ENCODE peak calls at places on chromosomes 2 and 18, in four cellular contexts. One of them, this sample, is unnamed.

GRCh38 chr18:79595876-79596374 is 83.7 kb upstream of the CTDP1 start:
- DNase-seq in MM.1S: no peak
- DNase-seq in GM23338: no peak
- DNase-seq in HCT116: no peak
- DNase-seq in this sample: no peak

GRCh38 chr2:241753493-241753892 is 19.1 kb downstream of the D2HGDH start:
- DNase-seq in MM.1S: no peak
- DNase-seq in GM23338: no peak
- DNase-seq in HCT116: no peak
- DNase-seq in this sample: no peak

GRCh38 chr2:197174539-197175094 is 136.0 kb downstream of the ANKRD44 start:
- DNase-seq in MM.1S: no peak
- DNase-seq in GM23338: no peak
- DNase-seq in HCT116: no peak
- DNase-seq in this sample: no peak

GRCh38 chr2:45674035-45674791 is 22.7 kb downstream of the PRKCE start:
- DNase-seq in MM.1S: no peak
- DNase-seq in GM23338: no peak
- DNase-seq in HCT116: no peak
- DNase-seq in this sample: no peak

GRCh38 chr2:106193491-106193976 is 567 bp downstream of the UXS1 start:
- DNase-seq in MM.1S: peak; percentile 56
- DNase-seq in GM23338: peak; percentile 40
- DNase-seq in HCT116: no peak
- DNase-seq in this sample: no peak

GRCh38 chr2:51918113-51918512 is 886.2 kb upstream of the NRXN1 start:
- DNase-seq in MM.1S: no peak
- DNase-seq in GM23338: no peak
- DNase-seq in HCT116: no peak
- DNase-seq in this sample: no peak

GRCh38 chr2:104026726-104027125 is 827.2 kb upstream of the POU3F3 start:
- DNase-seq in MM.1S: no peak
- DNase-seq in GM23338: no peak
- DNase-seq in HCT116: no peak
- DNase-seq in this sample: no peak

GRCh38 chr2:46284812-46285211 is 12.4 kb upstream of the EPAS1 start:
- DNase-seq in MM.1S: no peak
- DNase-seq in GM23338: no peak
- DNase-seq in HCT116: no peak
- DNase-seq in this sample: no peak

GRCh38 chr2:133422946-133423345 is 145.3 kb downstream of the NCKAP5 start:
- DNase-seq in MM.1S: no peak
- DNase-seq in GM23338: no peak
- DNase-seq in HCT116: no peak
- DNase-seq in this sample: no peak

GRCh38 chr2:121479882-121480522 is 50.7 kb upstream of the RNU4ATAC start:
- DNase-seq in MM.1S: no peak
- DNase-seq in GM23338: peak; percentile 59
- DNase-seq in HCT116: no peak
- DNase-seq in this sample: no peak

GRCh38 chr18:47737198-47737830 is 193.1 kb downstream of the SMAD2 start:
- DNase-seq in MM.1S: no peak
- DNase-seq in GM23338: no peak
- DNase-seq in HCT116: no peak
- DNase-seq in this sample: no peak

GRCh38 chr2:8243748-8244147 is 438.1 kb upstream of the ID2 start:
- DNase-seq in MM.1S: no peak
- DNase-seq in GM23338: no peak
- DNase-seq in HCT116: no peak
- DNase-seq in this sample: no peak

GRCh38 chr2:20457661-20458630 is 11.1 kb downstream of the RHOB start:
- DNase-seq in MM.1S: no peak
- DNase-seq in GM23338: no peak
- DNase-seq in HCT116: no peak
- DNase-seq in this sample: no peak

GRCh38 chr2:240131941-240132650 is 4.0 kb downstream of the COPS9 start:
- DNase-seq in MM.1S: no peak
- DNase-seq in GM23338: peak; percentile 56
- DNase-seq in HCT116: no peak
- DNase-seq in this sample: no peak

GRCh38 chr18:32209685-32210445 is 20.0 kb downstream of the MEP1B start:
- DNase-seq in MM.1S: no peak
- DNase-seq in GM23338: no peak
- DNase-seq in HCT116: no peak
- DNase-seq in this sample: no peak

GRCh38 chr18:44938396-44939036 is 257.8 kb downstream of the SETBP1 start:
- DNase-seq in MM.1S: no peak
- DNase-seq in GM23338: peak; percentile 5
- DNase-seq in HCT116: no peak
- DNase-seq in this sample: no peak

GRCh38 chr18:44936485-44936884 is 255.8 kb downstream of the SETBP1 start:
- DNase-seq in MM.1S: no peak
- DNase-seq in GM23338: no peak
- DNase-seq in HCT116: no peak
- DNase-seq in this sample: no peak

GRCh38 chr18:44935455-44935854 is 254.8 kb downstream of the SETBP1 start:
- DNase-seq in MM.1S: no peak
- DNase-seq in GM23338: no peak
- DNase-seq in HCT116: no peak
- DNase-seq in this sample: no peak

GRCh38 chr18:44939037-44939665 is 258.5 kb downstream of the SETBP1 start:
- DNase-seq in MM.1S: no peak
- DNase-seq in GM23338: no peak
- DNase-seq in HCT116: no peak
- DNase-seq in this sample: no peak

GRCh38 chr18:44937985-44938384 is 257.3 kb downstream of the SETBP1 start:
- DNase-seq in MM.1S: no peak
- DNase-seq in GM23338: no peak
- DNase-seq in HCT116: no peak
- DNase-seq in this sample: no peak
- H3K4me3 ChIP-seq in MM.1S: no peak overlapping the region
- H3K4me3 ChIP-seq in GM23338: no peak overlapping the region
- H3K4me3 ChIP-seq in HCT116: no peak overlapping the region
- H3K4me3 ChIP-seq in this sample: no peak overlapping the region

DNA sequence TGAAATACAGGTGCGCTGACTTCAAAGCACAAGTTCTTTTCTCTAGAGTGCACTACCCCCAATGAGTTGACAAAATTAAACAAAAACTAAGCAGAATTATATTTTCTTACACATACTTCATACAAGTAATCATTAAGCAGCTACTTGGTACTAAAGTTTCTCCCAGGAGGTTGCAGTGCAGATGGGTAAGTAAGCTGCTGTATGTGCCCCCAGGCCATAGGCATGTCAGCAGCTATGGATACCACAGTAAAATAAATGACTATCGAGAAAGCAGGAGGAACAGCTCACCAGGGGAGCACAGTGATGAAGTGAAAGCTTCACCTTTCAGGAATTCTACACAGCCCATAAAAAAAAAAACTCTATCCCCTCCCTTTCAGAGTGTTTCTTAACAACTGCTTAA is 199.9 kb downstream of the DPP10 start:
- DNase-seq in MM.1S: no peak
- DNase-seq in GM23338: no peak
- DNase-seq in HCT116: no peak
- DNase-seq in this sample: no peak
- H2AFZ ChIP-seq in MM.1S: no peak overlapping the region
- H2AFZ ChIP-seq in GM23338: no peak overlapping the region
- H2AFZ ChIP-seq in HCT116: no peak overlapping the region
- H2AFZ ChIP-seq in this sample: no peak overlapping the region

GRCh38 chr18:22172594-22173049 is 3.2 kb downstream of the GATA6 start:
- DNase-seq in MM.1S: no peak
- DNase-seq in GM23338: no peak
- DNase-seq in HCT116: no peak
- DNase-seq in this sample: no peak
- TF ChIP-seq EZH2 in MM.1S: no peak
- TF ChIP-seq EZH2 in GM23338: peak; percentile 61
- TF ChIP-seq EZH2 in HCT116: no peak
- TF ChIP-seq EZH2 in this sample: peak; percentile 30

GRCh38 chr2:23941644-23942043 is 1.4 kb downstream of the UBXN2A start:
- DNase-seq in MM.1S: no peak
- DNase-seq in GM23338: no peak
- DNase-seq in HCT116: no peak
- DNase-seq in this sample: no peak
- H3K4me3 ChIP-seq in MM.1S: peak overlapping the region; percentile 74
- H3K4me3 ChIP-seq in GM23338: peak overlapping the region; percentile 72
- H3K4me3 ChIP-seq in HCT116: peak overlapping the region; percentile 61
- H3K4me3 ChIP-seq in this sample: peak overlapping the region; percentile 83

GRCh38 chr2:60602828-60603532 is 49.5 kb upstream of the BCL11A start:
- DNase-seq in MM.1S: no peak
- DNase-seq in GM23338: peak; percentile 52
- DNase-seq in HCT116: no peak
- DNase-seq in this sample: no peak

GRCh38 chr2:60602388-60602787 is 48.9 kb upstream of the BCL11A start:
- DNase-seq in MM.1S: peak; percentile 16
- DNase-seq in GM23338: no peak
- DNase-seq in HCT116: no peak
- DNase-seq in this sample: no peak

GRCh38 chr2:60608679-60609078 is 55.2 kb upstream of the BCL11A start:
- DNase-seq in MM.1S: no peak
- DNase-seq in GM23338: no peak
- DNase-seq in HCT116: no peak
- DNase-seq in this sample: no peak

GRCh38 chr2:60604665-60605064 is 51.2 kb upstream of the BCL11A start:
- DNase-seq in MM.1S: no peak
- DNase-seq in GM23338: no peak
- DNase-seq in HCT116: no peak
- DNase-seq in this sample: no peak

DNA sequence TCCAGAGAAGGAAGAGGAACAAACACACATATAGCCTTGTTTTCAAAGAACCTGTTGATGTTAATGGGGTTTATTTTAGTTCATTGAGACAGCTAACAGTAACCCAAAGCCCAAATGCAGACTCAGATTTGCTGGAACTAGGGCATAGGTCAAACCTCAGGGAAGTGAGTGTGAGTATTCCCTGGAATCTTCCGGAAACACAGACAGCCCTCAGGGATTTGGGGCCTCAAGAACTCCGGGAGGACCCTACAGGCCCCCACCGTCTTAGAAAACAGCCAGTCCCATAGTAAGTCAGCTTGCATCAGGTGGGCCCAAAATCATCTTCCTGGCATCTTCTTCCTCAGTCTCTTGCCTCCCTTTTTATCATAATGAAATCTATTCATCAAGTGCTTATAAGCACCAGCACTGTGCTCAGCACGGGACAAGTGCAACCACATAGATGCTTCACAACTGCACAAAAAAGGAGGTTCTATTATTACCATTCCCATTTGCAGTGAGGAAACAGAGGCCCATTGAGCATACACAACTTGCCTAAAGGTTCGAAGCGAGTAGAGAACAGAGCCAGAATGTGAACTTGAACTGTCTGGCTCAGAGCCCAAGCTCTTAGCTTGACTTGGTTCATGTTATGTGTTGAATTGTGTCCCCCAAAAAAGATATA is 50.2 kb upstream of the BCL11A start:
- DNase-seq in MM.1S: no peak
- DNase-seq in GM23338: no peak
- DNase-seq in HCT116: no peak
- DNase-seq in this sample: no peak
- H2AFZ ChIP-seq in MM.1S: no peak overlapping the region
- H2AFZ ChIP-seq in GM23338: peak overlapping the region; percentile 15
- H2AFZ ChIP-seq in HCT116: no peak overlapping the region
- H2AFZ ChIP-seq in this sample: peak overlapping the region; percentile 76

GRCh38 chr2:88451647-88452150 is 794 bp downstream of the FOXI3 start:
- DNase-seq in MM.1S: peak; percentile 17
- DNase-seq in GM23338: peak; percentile 60
- DNase-seq in HCT116: no peak
- DNase-seq in this sample: no peak
- TF ChIP-seq EZH2 in MM.1S: no peak
- TF ChIP-seq EZH2 in GM23338: peak; percentile 49
- TF ChIP-seq EZH2 in HCT116: no peak
- TF ChIP-seq EZH2 in this sample: peak; percentile 98

GRCh38 chr2:168802825-168803726 is 639 bp downstream of the NOSTRIN start:
- DNase-seq in MM.1S: no peak
- DNase-seq in GM23338: no peak
- DNase-seq in HCT116: no peak
- DNase-seq in this sample: no peak
- H3K4me3 ChIP-seq in MM.1S: no peak overlapping the region
- H3K4me3 ChIP-seq in GM23338: no peak overlapping the region
- H3K4me3 ChIP-seq in HCT116: peak overlapping the region; percentile 15
- H3K4me3 ChIP-seq in this sample: no peak overlapping the region